ENCODE peak calls at places on chromosomes 1 and 21, in four cellular contexts. V, R, I and T are unnamed samples.

GRCh38 chr1:39646232-39647081 is 7.0 kb upstream of the HEYL start:
- DNase-seq in V (no peak), R (no peak), I (no peak), T (no peak)

GRCh38 chr1:50609508-50609907 is 186.3 kb upstream of the DMRTA2 start:
- DNase-seq in V (no peak), R (no peak), I (no peak), T (no peak)

GRCh38 chr1:20355828-20356735 is 65.4 kb downstream of the VWA5B1 start:
- DNase-seq in V (peak), R (no peak), I (no peak), T (peak)

GRCh38 chr1:167173516-167174184 is 47.0 kb upstream of the POU2F1 start:
- DNase-seq in V (no peak), R (no peak), I (no peak), T (no peak)

GRCh38 chr1:118275716-118276115 is 90.7 kb upstream of the SPAG17 start:
- DNase-seq in V (no peak), R (no peak), I (no peak), T (no peak)

GRCh38 chr1:64974288-64974825 is 8.0 kb upstream of the JAK1 start:
- DNase-seq in V (no peak), R (no peak), I (no peak), T (no peak)

GRCh38 chr21:41321908-41322495 is 5.4 kb downstream of the FAM3B start:
- DNase-seq in V (no peak), R (no peak), I (no peak), T (no peak)

GRCh38 chr1:37932759-37933158 is 14.1 kb downstream of the INPP5B start:
- DNase-seq in V (no peak), R (no peak), I (no peak), T (no peak)

GRCh38 chr1:85689788-85690404 is 18.3 kb downstream of the ZNHIT6 start:
- DNase-seq in V (no peak), R (no peak), I (no peak), T (no peak)